ENCODE peak calls at places on chromosomes 4 and X, in six cellular contexts. H is sigmoid colon, S is pancreas, V is A673, J is HCT116, A is heart right ventricle. M is an unnamed sample. For H3K36me3, the result is how much of the 10 kb centered on the place peaks cover.

GRCh38 chr4:153028535-153028934 is 92.4 kb downstream of the FHDC1 start:
- DNase-seq in V (no peak), S (no peak), H (no peak), J (no peak), A (no peak), M (no peak)

GRCh38 chr4:183333983-183334382 is 11.8 kb upstream of the CLDN24 start:
- DNase-seq in H (no peak), V (peak), A (no peak), S (no peak), J (peak), M (no peak)

GRCh38 chr4:168817418-168817817 is 192.6 kb downstream of the CBR4 start:
- DNase-seq in V (no peak), S (no peak), H (no peak), J (no peak), A (no peak), M (no peak)

GRCh38 chrX:12554206-12554605 is 237.0 kb upstream of the PRPS2 start:
- DNase-seq in V (no peak), J (no peak), A (no peak), H (no peak), S (no peak), M (no peak)

GRCh38 chrX:103571726-103572125 is 13.6 kb upstream of the TCEAL4 start:
- DNase-seq in V (no peak), S (no peak), J (no peak), A (no peak), H (no peak), M (no peak)

GRCh38 chr4:74543983-74544382 is 99.0 kb downstream of the AREG start:
- DNase-seq in V (no peak), H (no peak), J (no peak), A (no peak), S (no peak), M (no peak)

GRCh38 chr4:61478340-61478739 is 278.2 kb downstream of the ADGRL3 start:
- DNase-seq in H (no peak), V (no peak), J (no peak), A (no peak), S (no peak), M (no peak)

GRCh38 chrX:126137899-126138298 is 28.2 kb downstream of the DCAF12L2 start:
- DNase-seq in H (no peak), S (no peak), V (peak), A (no peak), J (no peak), M (no peak)

GRCh38 chr4:20311863-20312262 is 60.2 kb downstream of the SLIT2 start:
- DNase-seq in S (no peak), A (no peak), J (no peak), V (no peak), H (no peak), M (no peak)

GRCh38 chr4:127134490-127134889 is 498.3 kb upstream of the INTU start:
- DNase-seq in H (no peak), A (no peak), S (no peak), J (no peak), V (no peak), M (no peak)

GRCh38 chr4:48483006-48483776 is at the start of gene SLC10A4:
- DNase-seq in S (no peak), A (no peak), H (no peak), V (peak), J (no peak), M (no peak)

GRCh38 chr4:41120297-41121217 is 93.8 kb downstream of the APBB2 start:
- DNase-seq in V (no peak), J (no peak), A (no peak), S (peak), H (peak), M (no peak)

GRCh38 chrX:150849996-150850720 is 48.3 kb downstream of the CD99L2 start:
- DNase-seq in H (no peak), S (no peak), A (no peak), V (no peak), J (no peak), M (no peak)

GRCh38 chrX:97215166-97215565 is 331.5 kb downstream of the RPA4 start:
- DNase-seq in S (no peak), V (no peak), H (no peak), A (no peak), J (no peak), M (no peak)

GRCh38 chrX:30751497-30751896 is 98.3 kb downstream of the GK start:
- DNase-seq in A (no peak), H (no peak), V (no peak), S (no peak), J (peak), M (no peak)

GRCh38 chr4:1278336-1278670 is 11.4 kb upstream of the MAEA start:
- DNase-seq in H (no peak), A (no peak), V (no peak), S (no peak), J (peak), M (no peak)

GRCh38 chr4:140247237-140247636 is 93.3 kb upstream of the MAML3 start:
- DNase-seq in J (no peak), H (no peak), V (no peak), S (no peak), A (no peak), M (no peak)

GRCh38 chrX:30881797-30882196 is 7.3 kb downstream of the TAB3 start:
- DNase-seq in J (no peak), H (no peak), V (no peak), S (no peak), A (no peak), M (no peak)

GRCh38 chr4:22483551-22483981 is 32.3 kb downstream of the ADGRA3 start:
- DNase-seq in S (no peak), V (peak), J (no peak), A (no peak), H (no peak), M (no peak)

GRCh38 chrX:46913710-46914109 is 1.5 kb downstream of the JADE3 start:
- DNase-seq in V (peak), H (no peak), A (no peak), S (peak), J (no peak), M (no peak)

GRCh38 chr4:152516156-152516555 is 19.7 kb downstream of the FBXW7 start:
- DNase-seq in A (no peak), V (no peak), H (no peak), J (no peak), S (no peak), M (no peak)

GRCh38 chr4:141246683-141247429 is 26.2 kb downstream of the ZNF330 start:
- DNase-seq in J (no peak), S (no peak), H (no peak), V (no peak), A (no peak), M (no peak)

GRCh38 chr4:143185253-143186107 is 763 bp downstream of the USP38 start:
- DNase-seq in A (peak), J (no peak), S (peak), V (no peak), H (peak), M (no peak)

DNA sequence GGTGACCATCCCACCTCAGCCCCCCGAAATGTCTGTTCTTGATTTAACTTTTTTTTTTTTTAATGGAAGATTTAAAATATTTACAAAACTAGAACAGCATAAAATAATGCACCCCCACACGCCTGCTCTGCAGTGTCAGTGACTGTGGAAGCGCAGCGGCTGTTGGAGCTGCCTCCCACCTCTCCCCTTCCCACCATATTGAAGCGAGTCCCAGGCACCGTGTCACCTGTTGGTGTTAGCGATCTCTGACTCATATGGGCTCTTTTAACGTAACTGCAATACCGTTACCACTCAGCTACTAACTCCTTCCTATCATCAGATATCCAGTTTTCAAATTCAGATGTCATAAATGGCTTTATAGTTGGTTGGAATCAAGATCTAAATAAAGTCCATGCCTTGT is 17.1 kb upstream of the TADA2B start:
- DNase-seq in A (no peak), S (no peak), J (no peak), H (no peak), V (no peak), M (no peak)
- H3K36me3 ChIP-seq in A (under half), S (under half), J (under half), H (under half), V (under half), M (under half)

GRCh38 chr4:161702287-161702686 is 461.5 kb downstream of the FSTL5 start:
- DNase-seq in V (no peak), S (no peak), J (no peak), H (no peak), A (no peak), M (no peak)
- TF ChIP-seq CTCF in V (peak), S (no peak), J (peak), H (no peak), A (no peak), M (peak)

GRCh38 chrX:53082773-53083616 is 828 bp downstream of the TSPYL2 start:
- DNase-seq in V (no peak), J (no peak), S (no peak), A (no peak), H (no peak), M (no peak)
- H3K36me3 ChIP-seq in V (under half), J (under half), S (under half), A (under half), H (under half), M (under half)

GRCh38 chr4:162322054-162322453 is 158.3 kb upstream of the FSTL5 start:
- DNase-seq in A (no peak), V (no peak), S (no peak), J (no peak), H (no peak), M (no peak)

GRCh38 chr4:162323919-162324318 is 160.1 kb upstream of the FSTL5 start:
- DNase-seq in S (no peak), J (no peak), H (no peak), V (no peak), A (no peak), M (no peak)
- TF ChIP-seq CTCF in S (no peak), J (no peak), H (no peak), V (no peak), A (no peak), M (no peak)

DNA sequence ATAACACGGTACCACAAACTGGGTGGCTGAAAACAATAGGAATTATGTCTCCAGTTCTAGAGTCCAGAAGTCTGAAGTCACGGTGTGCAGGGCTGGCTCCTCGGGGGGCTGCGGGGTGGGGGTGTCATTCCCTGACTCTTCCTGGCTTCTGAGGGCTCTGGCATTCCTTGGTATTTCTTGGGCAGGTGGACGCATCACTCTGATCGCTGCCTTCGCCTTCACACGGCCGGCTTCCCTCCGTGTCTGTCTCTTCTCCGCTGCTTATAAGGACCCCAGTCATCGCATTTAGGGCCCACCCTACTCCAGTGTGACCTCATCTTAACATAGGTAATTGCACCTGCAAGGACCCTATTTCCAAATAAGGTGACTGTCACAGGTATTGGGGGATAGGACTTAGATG is 134.6 kb downstream of the CPZ start:
- DNase-seq in S (no peak), H (peak), A (no peak), V (no peak), J (no peak), M (no peak)
- H3K36me3 ChIP-seq in S (under half), H (under half), A (under half), V (under half), J (under half), M (under half)

DNA sequence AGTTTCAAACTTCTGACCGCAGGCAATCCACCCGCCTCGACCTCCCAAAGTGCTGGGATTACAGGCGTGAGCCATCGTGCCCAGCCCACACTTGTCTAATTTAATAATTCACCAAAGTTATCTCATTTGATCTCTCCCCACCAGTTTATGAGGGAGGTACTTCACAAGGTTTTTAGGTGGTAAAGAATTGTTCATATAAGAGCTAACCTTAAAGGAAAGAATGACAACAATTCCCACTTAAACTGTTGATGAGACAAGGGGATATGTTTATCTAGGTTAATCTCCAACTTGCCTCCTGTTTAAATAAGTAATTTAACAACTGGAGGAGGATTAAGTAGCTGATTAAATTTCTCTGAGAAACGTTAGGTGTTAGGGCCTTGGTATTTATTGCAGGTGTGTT is 117.6 kb upstream of the CBLL2 start:
- DNase-seq in S (no peak), A (no peak), H (no peak), J (no peak), V (no peak), M (no peak)
- TF ChIP-seq CTCF in S (no peak), A (no peak), H (no peak), J (no peak), V (no peak), M (no peak)